ENCODE peak calls at places on chromosomes 12 and 14, in four cellular contexts. X is MM.1S; N is CD8-positive, alpha-beta T cell; S is right cardiac atrium. R is an unnamed sample.

GRCh38 chr12:70367268-70368141 is 1.4 kb downstream of the KCNMB4 start:
- DNase-seq in X (no peak), S (no peak), N (no peak), R (no peak)

GRCh38 chr12:118164798-118165486 is 29.0 kb downstream of the PEBP1 start:
- DNase-seq in X (peak; percentile 30), S (no peak), N (no peak), R (peak; percentile 10)

GRCh38 chr12:108806921-108807320 is 50.5 kb downstream of the SSH1 start:
- DNase-seq in N (no peak), X (no peak), S (no peak), R (no peak)

GRCh38 chr12:45369065-45369464 is 153.2 kb downstream of the ANO6 start:
- DNase-seq in X (peak; percentile 16), S (no peak), N (no peak), R (no peak)

GRCh38 chr12:19129486-19130223 is at the start of gene PLEKHA5:
- DNase-seq in N (no peak), X (peak; percentile 66), S (peak; percentile 93), R (peak; percentile 14)

GRCh38 chr14:74571441-74571841 is 40.6 kb downstream of the LTBP2 start:
- DNase-seq in N (no peak), S (peak; percentile 63), X (no peak), R (no peak)

GRCh38 chr14:24145700-24146621 is at the start of gene PSME2:
- DNase-seq in S (no peak), N (no peak), X (no peak), R (no peak)

GRCh38 chr14:35333797-35334743 is 41.9 kb downstream of the PSMA6 start:
- DNase-seq in N (peak; percentile 19), S (no peak), X (no peak), R (no peak)

GRCh38 chr12:109833307-109834189 is at the start of gene TRPV4:
- DNase-seq in N (no peak), S (peak; percentile 71), X (no peak), R (no peak)

GRCh38 chr12:118059645-118060275 is 1.2 kb downstream of the WSB2 start:
- DNase-seq in N (no peak), X (no peak), S (no peak), R (no peak)

GRCh38 chr12:116690016-116690709 is 47.7 kb downstream of the SPRING1 start:
- DNase-seq in X (no peak), N (no peak), S (no peak), R (no peak)

GRCh38 chr12:39272934-39273770 is 169.8 kb downstream of the KIF21A start:
- DNase-seq in S (no peak), X (peak; percentile 28), N (no peak), R (no peak)

GRCh38 chr12:58728397-58728796 is 191.9 kb downstream of the LRIG3 start:
- DNase-seq in S (no peak), X (no peak), N (no peak), R (no peak)

GRCh38 chr12:67484788-67485480 is 163.6 kb upstream of the DYRK2 start:
- DNase-seq in S (no peak), X (peak; percentile 88), N (no peak), R (peak; percentile 36)

GRCh38 chr12:56297400-56297799 is 2.7 kb downstream of the CS start:
- DNase-seq in S (no peak), N (no peak), X (no peak), R (no peak)

GRCh38 chr12:93163260-93164036 is 214.3 kb upstream of the NUDT4 start:
- DNase-seq in N (no peak), S (no peak), X (no peak), R (no peak)

GRCh38 chr14:60506010-60506409 is 2.9 kb upstream of the SIX6 start:
- DNase-seq in N (no peak), S (no peak), X (no peak), R (no peak)

GRCh38 chr14:74083784-74084276 is 423 bp downstream of the ALDH6A1 start:
- DNase-seq in S (peak; percentile 58), X (no peak), N (no peak), R (no peak)

GRCh38 chr12:70883855-70884254 is 36.7 kb downstream of the PTPRR start:
- DNase-seq in X (no peak), N (no peak), S (no peak), R (no peak)

GRCh38 chr14:63436286-63437098 is 106.7 kb downstream of the PPP2R5E start:
- DNase-seq in X (no peak), N (no peak), S (no peak), R (no peak)
- H3K4me1 ChIP-seq in X (peaks cover 9% of the 10 kb centered on the region), N (peaks cover 42% of the 10 kb centered on the region), S (peaks cover 12% of the 10 kb centered on the region), R (peaks cover 53% of the 10 kb centered on the region)

GRCh38 chr12:11902525-11902875 is 168.2 kb upstream of the BCL2L14 start:
- DNase-seq in N (no peak), S (no peak), X (peak; percentile 40), R (no peak)
- H3K4me3 ChIP-seq in N (no peak overlapping the region), S (no peak overlapping the region), X (peak overlapping the region; percentile 44), R (peak overlapping the region; percentile 43)

GRCh38 chr14:64467131-64467530 is 1.8 kb downstream of the AKAP5 start:
- DNase-seq in N (no peak), X (no peak), S (no peak), R (no peak)

GRCh38 chr14:64465208-64465821 is at the start of gene AKAP5:
- DNase-seq in X (peak; percentile 67), S (peak; percentile 80), N (peak; percentile 49), R (peak; percentile 68)

GRCh38 chr14:64464695-64465094 is 604 bp upstream of the AKAP5 start:
- DNase-seq in N (no peak), X (no peak), S (no peak), R (no peak)

GRCh38 chr14:64463873-64464272 is 1.4 kb upstream of the AKAP5 start:
- DNase-seq in X (no peak), N (no peak), S (no peak), R (no peak)

DNA sequence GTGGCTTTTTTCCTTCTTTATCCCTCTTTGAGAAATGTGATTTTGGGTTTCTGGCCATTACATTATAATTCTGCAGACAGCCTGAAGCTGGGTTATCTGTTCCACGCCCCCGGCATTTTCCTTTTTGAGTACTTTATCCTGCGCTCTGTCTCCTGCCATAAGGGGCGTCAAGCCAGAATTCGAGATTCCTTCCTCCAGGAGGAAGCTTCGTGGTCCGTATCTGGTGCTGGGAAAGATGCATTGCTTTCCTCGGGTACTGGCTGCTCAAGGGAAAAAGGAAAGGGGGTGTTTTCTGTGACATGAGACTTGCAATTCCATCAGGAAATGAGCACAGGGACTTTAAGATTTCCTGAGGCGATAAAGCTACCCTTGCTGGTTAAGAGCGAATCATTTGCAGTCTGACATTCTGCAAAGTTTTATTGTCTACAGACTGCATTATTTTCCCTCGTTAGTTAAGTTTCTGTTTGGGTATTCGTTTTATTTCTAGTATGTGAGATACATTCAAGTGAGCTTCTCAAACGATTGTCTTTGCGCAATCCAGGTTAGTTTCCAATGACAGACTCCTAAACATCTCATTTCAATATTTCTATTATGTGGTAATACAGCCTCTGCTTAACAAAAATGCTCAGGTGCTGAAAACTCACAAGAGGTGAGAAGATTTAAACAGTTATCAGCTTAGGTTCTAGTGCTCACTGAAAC is 706 bp downstream of the AKAP5 start:
- DNase-seq in X (no peak), S (no peak), N (no peak), R (no peak)
- H3K27ac ChIP-seq in X (no peak overlapping the region), S (no peak overlapping the region), N (no peak overlapping the region), R (peak overlapping the region; percentile 7)

DNA sequence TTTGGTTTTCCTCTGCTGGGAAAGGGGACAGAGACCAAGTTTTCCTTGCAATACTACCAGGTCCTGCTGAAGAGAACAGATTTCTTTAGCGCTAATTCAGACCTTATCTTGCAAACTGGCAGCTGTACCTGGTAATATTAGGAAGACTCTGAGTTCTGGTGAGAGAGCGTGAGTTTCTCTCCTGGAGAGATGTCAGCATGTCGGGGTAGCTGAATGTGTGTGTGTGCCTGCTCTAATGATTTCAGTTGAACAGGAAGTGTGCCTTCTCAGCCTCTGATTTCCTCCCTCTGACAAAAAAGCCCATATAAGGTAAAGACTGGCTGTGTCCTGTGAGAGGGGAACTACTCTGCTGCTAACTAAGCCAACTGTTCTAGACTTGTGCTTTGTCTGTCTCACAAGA is 10.3 kb upstream of the ERP27 start:
- DNase-seq in S (no peak), N (peak; percentile 38), X (peak; percentile 93), R (peak; percentile 84)
- H3K4me1 ChIP-seq in S (peaks cover 10% of the 10 kb centered on the region), N (peaks cover 91% of the 10 kb centered on the region), X (peaks cover 63% of the 10 kb centered on the region), R (peaks cover 90% of the 10 kb centered on the region)